ENCODE peak calls at places on chromosomes 13 and 19, in five cellular contexts. J, N, B, Y and C are unnamed samples.
A peak's percentile ranks its signal among the peaks of the same experiment; 100 is the strongest.

GRCh38 chr19:10836478-10837325 is 690 bp upstream of the TMED1 start:
- DNase-seq in J (no peak), N (peak; percentile 76), B (peak; percentile 65), Y (no peak), C (peak; percentile 90)

GRCh38 chr19:55289117-55289796 is 5.5 kb downstream of the BRSK1 start:
- DNase-seq in J (no peak), N (no peak), B (no peak), Y (no peak), C (no peak)

GRCh38 chr19:45791744-45792481 is 732 bp downstream of the DMWD start:
- DNase-seq in J (no peak), N (no peak), B (no peak), Y (no peak), C (no peak)

GRCh38 chr19:19956431-19957075 is 55.8 kb downstream of the ZNF93 start:
- DNase-seq in J (no peak), N (no peak), B (no peak), Y (no peak), C (no peak)

GRCh38 chr13:44223785-44224432 is 149.7 kb upstream of the SERP2 start:
- DNase-seq in J (no peak), N (no peak), B (no peak), Y (no peak), C (no peak)

GRCh38 chr13:21812192-21812626 is 141.3 kb downstream of the FGF9 start:
- DNase-seq in J (no peak), N (peak; percentile 2), B (no peak), Y (no peak), C (no peak)

GRCh38 chr13:51865838-51866237 is 4.1 kb downstream of the CCDC70 start:
- DNase-seq in J (no peak), N (no peak), B (no peak), Y (no peak), C (no peak)

GRCh38 chr19:29596885-29597525 is 9.1 kb upstream of the POP4 start:
- DNase-seq in J (peak; percentile 8), N (peak; percentile 34), B (peak; percentile 4), Y (no peak), C (peak; percentile 48)

GRCh38 chr19:4065430-4066175 is 1.1 kb downstream of the ZBTB7A start:
- DNase-seq in J (peak; percentile 96), N (peak; percentile 98), B (peak; percentile 90), Y (peak; percentile 94), C (peak; percentile 99)

GRCh38 chr19:54959840-54960239 is 6.3 kb upstream of the NLRP2 start:
- DNase-seq in J (no peak), N (no peak), B (peak; percentile 3), Y (no peak), C (no peak)

GRCh38 chr13:41352935-41353801 is 42.1 kb downstream of the NAA16 start:
- DNase-seq in J (peak; percentile 13), N (peak; percentile 80), B (peak; percentile 15), Y (no peak), C (peak; percentile 73)

GRCh38 chr13:100646030-100646673 is 28.4 kb downstream of the TMTC4 start:
- DNase-seq in J (no peak), N (peak; percentile 47), B (peak; percentile 10), Y (no peak), C (peak; percentile 61)

GRCh38 chr13:41680900-41681299 is 223.6 kb downstream of the RGCC start:
- DNase-seq in J (no peak), N (no peak), B (no peak), Y (no peak), C (no peak)

GRCh38 chr13:97226788-97227627 is 4.9 kb downstream of the MBNL2 start:
- DNase-seq in J (no peak), N (no peak), B (no peak), Y (no peak), C (no peak)

GRCh38 chr19:13181747-13182388 is 31.7 kb downstream of the IER2 start:
- DNase-seq in J (no peak), N (peak; percentile 28), B (peak; percentile 66), Y (no peak), C (peak; percentile 46)

GRCh38 chr19:17220207-17220758 is 5.1 kb downstream of the USE1 start:
- DNase-seq in J (no peak), N (peak; percentile 73), B (peak; percentile 63), Y (no peak), C (peak; percentile 87)

GRCh38 chr13:37026778-37027177 is 26.2 kb downstream of the EXOSC8 start:
- DNase-seq in J (no peak), N (no peak), B (no peak), Y (no peak), C (no peak)

GRCh38 chr19:14762111-14762510 is 16.2 kb downstream of the ADGRE2 start:
- DNase-seq in J (no peak), N (no peak), B (no peak), Y (no peak), C (no peak)

GRCh38 chr13:42814868-42815267 is 33.5 kb downstream of the FAM216B start:
- DNase-seq in J (peak; percentile 69), N (peak; percentile 88), B (peak; percentile 89), Y (no peak), C (peak; percentile 90)

GRCh38 chr13:27424246-27425150 is at the start of gene GTF3A:
- DNase-seq in J (peak; percentile 52), N (peak; percentile 88), B (peak; percentile 59), Y (peak; percentile 38), C (peak; percentile 87)

GRCh38 chr13:98080280-98080679 is 62.6 kb upstream of the FARP1 start:
- DNase-seq in J (no peak), N (peak; percentile 5), B (no peak), Y (no peak), C (no peak)

GRCh38 chr19:40717325-40717879 is 490 bp downstream of the ITPKC start:
- DNase-seq in J (no peak), N (peak; percentile 28), B (no peak), Y (no peak), C (peak; percentile 70)

GRCh38 chr19:7883796-7884570 is 4.3 kb upstream of the LRRC8E start:
- DNase-seq in J (no peak), N (peak; percentile 38), B (no peak), Y (no peak), C (peak; percentile 34)

GRCh38 chr19:13172335-13173128 is 22.3 kb downstream of the IER2 start:
- DNase-seq in J (no peak), N (peak; percentile 84), B (peak; percentile 79), Y (no peak), C (peak; percentile 77)

GRCh38 chr13:46383383-46383782 is 3.7 kb downstream of the RUBCNL start:
- DNase-seq in J (no peak), N (no peak), B (no peak), Y (no peak), C (no peak)